ENCODE peak calls at places on chromosomes 1 and 21, in nine cellular contexts. S is NAMALWA; I is GM04504; F is effector memory CD4-positive, alpha-beta T cell; K is fibroblast of pulmonary artery; N is upper lobe of right lung; B is stimulated activated naive CD4-positive, alpha-beta T cell; X is T-cell; J is amygdala. O is an unnamed sample.

GRCh38 chr1:163161337-163161736 is 41.4 kb downstream of the RGS5 start:
- DNase-seq in F (no peak), K (no peak), S (no peak), B (no peak), N (no peak), J (no peak), X (no peak), I (no peak), O (no peak)

GRCh38 chr21:41068411-41069304 is 99.3 kb upstream of the BACE2 start:
- DNase-seq in F (no peak), N (peak; percentile 92), B (peak; percentile 22), S (peak; percentile 42), I (peak; percentile 10), X (peak; percentile 38), K (peak; percentile 59), J (peak; percentile 75), O (no peak)

GRCh38 chr1:229882621-229883020 is 184.4 kb upstream of the GALNT2 start:
- DNase-seq in X (no peak), N (no peak), F (no peak), J (no peak), B (no peak), I (no peak), S (no peak), K (no peak), O (no peak)

GRCh38 chr1:94326329-94326728 is 88.9 kb upstream of the ARHGAP29 start:
- DNase-seq in K (peak; percentile 20), N (no peak), X (no peak), S (no peak), F (no peak), J (no peak), B (no peak), I (no peak), O (no peak)

GRCh38 chr1:30697571-30697970 is 25.8 kb downstream of the MATN1 start:
- DNase-seq in F (no peak), X (no peak), K (no peak), J (no peak), N (no peak), I (no peak), B (no peak), S (no peak), O (no peak)

GRCh38 chr1:93575586-93576271 is 105.9 kb downstream of the BCAR3 start:
- DNase-seq in I (no peak), K (no peak), S (no peak), J (no peak), B (no peak), X (no peak), N (no peak), F (no peak), O (no peak)

GRCh38 chr1:117735045-117735992 is 129.5 kb downstream of the TENT5C start:
- DNase-seq in J (no peak), X (peak; percentile 16), S (peak; percentile 50), K (peak; percentile 65), F (no peak), B (peak; percentile 4), N (no peak), I (peak; percentile 23), O (peak; percentile 54)

GRCh38 chr1:9281071-9281827 is 11.4 kb upstream of the SPSB1 start:
- DNase-seq in S (no peak), B (no peak), F (no peak), N (no peak), X (no peak), J (no peak), K (no peak), I (no peak), O (no peak)

GRCh38 chr21:41864311-41865001 is 14.7 kb downstream of the PRDM15 start:
- DNase-seq in J (no peak), X (no peak), K (no peak), F (no peak), B (no peak), N (peak; percentile 31), I (no peak), S (peak; percentile 80), O (no peak)

GRCh38 chr1:193417420-193417819 is 231.0 kb upstream of the B3GALT2 start:
- DNase-seq in F (peak; percentile 31), B (no peak), I (no peak), X (no peak), S (no peak), N (peak; percentile 36), K (peak; percentile 34), J (no peak), O (no peak)

GRCh38 chr1:89381617-89382016 is 17.8 kb downstream of the GBP6 start:
- DNase-seq in S (no peak), X (no peak), J (no peak), I (no peak), N (no peak), K (no peak), B (no peak), F (no peak), O (no peak)

GRCh38 chr1:212595787-212596714 is 12.5 kb upstream of the ATF3 start:
- DNase-seq in K (peak; percentile 95), J (no peak), S (peak; percentile 40), B (no peak), X (peak; percentile 19), I (peak; percentile 88), N (no peak), F (no peak), O (peak; percentile 61)

GRCh38 chr1:24364975-24365678 is 46.0 kb downstream of the GRHL3 start:
- DNase-seq in S (no peak), N (no peak), B (no peak), X (no peak), K (peak; percentile 80), F (no peak), J (no peak), I (peak; percentile 73), O (no peak)

GRCh38 chr1:6635910-6636760 is 11.5 kb downstream of the THAP3 start:
- DNase-seq in X (no peak), K (no peak), N (no peak), J (no peak), F (no peak), B (no peak), S (peak; percentile 48), I (no peak), O (no peak)

O was measured in immature natural killer cell.